ENCODE peak calls at places on chromosomes 7 and 10, in six cellular contexts. One of them, this sample, is unnamed.
A peak's percentile ranks its signal among the peaks of the same experiment; 100 is the strongest.

GRCh38 chr7:69060516-69060915 is 537.8 kb upstream of the AUTS2 start:
- DNase-seq in heart left ventricle: no peak
- DNase-seq in thoracic aorta: no peak
- DNase-seq in AG09309: no peak
- DNase-seq in fibroblast of lung: no peak
- DNase-seq in WERI-Rb-1: peak; percentile 42
- DNase-seq in this sample: no peak

GRCh38 chr7:27615420-27616185 is 47.1 kb downstream of the HIBADH start:
- DNase-seq in heart left ventricle: no peak
- DNase-seq in thoracic aorta: no peak
- DNase-seq in AG09309: no peak
- DNase-seq in fibroblast of lung: no peak
- DNase-seq in WERI-Rb-1: no peak
- DNase-seq in this sample: no peak

GRCh38 chr10:35007858-35008301 is 82.3 kb downstream of the CUL2 start:
- DNase-seq in heart left ventricle: no peak
- DNase-seq in thoracic aorta: no peak
- DNase-seq in AG09309: no peak
- DNase-seq in fibroblast of lung: peak; percentile 39
- DNase-seq in WERI-Rb-1: no peak
- DNase-seq in this sample: no peak

GRCh38 chr7:99446096-99446495 is 7.4 kb downstream of the CPSF4 start:
- DNase-seq in heart left ventricle: no peak
- DNase-seq in thoracic aorta: no peak
- DNase-seq in AG09309: no peak
- DNase-seq in fibroblast of lung: peak; percentile 21
- DNase-seq in WERI-Rb-1: no peak
- DNase-seq in this sample: no peak

GRCh38 chr10:58473966-58474365 is 38.7 kb upstream of the BICC1 start:
- DNase-seq in heart left ventricle: no peak
- DNase-seq in thoracic aorta: no peak
- DNase-seq in AG09309: no peak
- DNase-seq in fibroblast of lung: peak; percentile 58
- DNase-seq in WERI-Rb-1: no peak
- DNase-seq in this sample: no peak

GRCh38 chr10:126350216-126350992 is 37.9 kb downstream of the ADAM12 start:
- DNase-seq in heart left ventricle: no peak
- DNase-seq in thoracic aorta: no peak
- DNase-seq in AG09309: peak; percentile 79
- DNase-seq in fibroblast of lung: peak; percentile 99
- DNase-seq in WERI-Rb-1: no peak
- DNase-seq in this sample: peak; percentile 11

GRCh38 chr10:58451490-58451889 is 61.2 kb upstream of the BICC1 start:
- DNase-seq in heart left ventricle: no peak
- DNase-seq in thoracic aorta: no peak
- DNase-seq in AG09309: no peak
- DNase-seq in fibroblast of lung: no peak
- DNase-seq in WERI-Rb-1: no peak
- DNase-seq in this sample: no peak

GRCh38 chr7:156609010-156609877 is 31.3 kb upstream of the RNF32 start:
- DNase-seq in heart left ventricle: no peak
- DNase-seq in thoracic aorta: no peak
- DNase-seq in AG09309: no peak
- DNase-seq in fibroblast of lung: no peak
- DNase-seq in WERI-Rb-1: no peak
- DNase-seq in this sample: no peak

GRCh38 chr10:77837925-77838595 is 88.5 kb downstream of the DLG5 start:
- DNase-seq in heart left ventricle: no peak
- DNase-seq in thoracic aorta: no peak
- DNase-seq in AG09309: no peak
- DNase-seq in fibroblast of lung: no peak
- DNase-seq in WERI-Rb-1: no peak
- DNase-seq in this sample: no peak

GRCh38 chr10:44992070-44992731 is 8.5 kb upstream of the ZNF22 start:
- DNase-seq in heart left ventricle: peak; percentile 22
- DNase-seq in thoracic aorta: no peak
- DNase-seq in AG09309: no peak
- DNase-seq in fibroblast of lung: no peak
- DNase-seq in WERI-Rb-1: no peak
- DNase-seq in this sample: no peak

GRCh38 chr10:48605264-48605615 is 367 bp upstream of the ARHGAP22 start:
- DNase-seq in heart left ventricle: no peak
- DNase-seq in thoracic aorta: no peak
- DNase-seq in AG09309: no peak
- DNase-seq in fibroblast of lung: no peak
- DNase-seq in WERI-Rb-1: no peak
- DNase-seq in this sample: no peak

GRCh38 chr7:144785491-144785890 is 50.4 kb downstream of the TPK1 start:
- DNase-seq in heart left ventricle: no peak
- DNase-seq in thoracic aorta: no peak
- DNase-seq in AG09309: no peak
- DNase-seq in fibroblast of lung: no peak
- DNase-seq in WERI-Rb-1: no peak
- DNase-seq in this sample: no peak

GRCh38 chr10:44933117-44933450 is 21.9 kb downstream of the TMEM72 start:
- DNase-seq in heart left ventricle: no peak
- DNase-seq in thoracic aorta: no peak
- DNase-seq in AG09309: no peak
- DNase-seq in fibroblast of lung: no peak
- DNase-seq in WERI-Rb-1: no peak
- DNase-seq in this sample: no peak

GRCh38 chr10:49556723-49557122 is 17.8 kb upstream of the ERCC6 start:
- DNase-seq in heart left ventricle: no peak
- DNase-seq in thoracic aorta: no peak
- DNase-seq in AG09309: no peak
- DNase-seq in fibroblast of lung: no peak
- DNase-seq in WERI-Rb-1: no peak
- DNase-seq in this sample: no peak

GRCh38 chr10:83078160-83078559 is 1061.1 kb upstream of the GHITM start:
- DNase-seq in heart left ventricle: no peak
- DNase-seq in thoracic aorta: no peak
- DNase-seq in AG09309: no peak
- DNase-seq in fibroblast of lung: peak; percentile 22
- DNase-seq in WERI-Rb-1: no peak
- DNase-seq in this sample: no peak

GRCh38 chr10:126212653-126213052 is 175.6 kb downstream of the ADAM12 start:
- DNase-seq in heart left ventricle: no peak
- DNase-seq in thoracic aorta: no peak
- DNase-seq in AG09309: no peak
- DNase-seq in fibroblast of lung: peak; percentile 75
- DNase-seq in WERI-Rb-1: no peak
- DNase-seq in this sample: no peak

GRCh38 chr10:1323951-1324350 is 267.8 kb downstream of the WDR37 start:
- DNase-seq in heart left ventricle: no peak
- DNase-seq in thoracic aorta: no peak
- DNase-seq in AG09309: no peak
- DNase-seq in fibroblast of lung: no peak
- DNase-seq in WERI-Rb-1: no peak
- DNase-seq in this sample: no peak

GRCh38 chr10:61612009-61612408 is 50.7 kb upstream of the CABCOCO1 start:
- DNase-seq in heart left ventricle: no peak
- DNase-seq in thoracic aorta: no peak
- DNase-seq in AG09309: no peak
- DNase-seq in fibroblast of lung: no peak
- DNase-seq in WERI-Rb-1: no peak
- DNase-seq in this sample: no peak

GRCh38 chr10:12566161-12567115 is 217.1 kb downstream of the CAMK1D start:
- DNase-seq in heart left ventricle: no peak
- DNase-seq in thoracic aorta: no peak
- DNase-seq in AG09309: peak; percentile 14
- DNase-seq in fibroblast of lung: peak; percentile 77
- DNase-seq in WERI-Rb-1: no peak
- DNase-seq in this sample: no peak

GRCh38 chr10:125824736-125825135 is 1.4 kb downstream of the BCCIP start:
- DNase-seq in heart left ventricle: no peak
- DNase-seq in thoracic aorta: no peak
- DNase-seq in AG09309: no peak
- DNase-seq in fibroblast of lung: peak; percentile 61
- DNase-seq in WERI-Rb-1: no peak
- DNase-seq in this sample: no peak

GRCh38 chr7:14420768-14421167 is 431.3 kb upstream of the ETV1 start:
- DNase-seq in heart left ventricle: no peak
- DNase-seq in thoracic aorta: no peak
- DNase-seq in AG09309: no peak
- DNase-seq in fibroblast of lung: no peak
- DNase-seq in WERI-Rb-1: no peak
- DNase-seq in this sample: no peak

GRCh38 chr7:128909605-128910568 is 622 bp downstream of the KCP start:
- DNase-seq in heart left ventricle: no peak
- DNase-seq in thoracic aorta: no peak
- DNase-seq in AG09309: no peak
- DNase-seq in fibroblast of lung: peak; percentile 42
- DNase-seq in WERI-Rb-1: no peak
- DNase-seq in this sample: peak; percentile 70

GRCh38 chr10:84534168-84534567 is 205.8 kb downstream of the CCSER2 start:
- DNase-seq in heart left ventricle: no peak
- DNase-seq in thoracic aorta: no peak
- DNase-seq in AG09309: no peak
- DNase-seq in fibroblast of lung: no peak
- DNase-seq in WERI-Rb-1: peak; percentile 27
- DNase-seq in this sample: no peak

GRCh38 chr7:70238171-70238575 is 639.9 kb downstream of the AUTS2 start:
- DNase-seq in heart left ventricle: no peak
- DNase-seq in thoracic aorta: no peak
- DNase-seq in AG09309: no peak
- DNase-seq in fibroblast of lung: no peak
- DNase-seq in WERI-Rb-1: peak; percentile 79
- DNase-seq in this sample: peak; percentile 5

GRCh38 chr10:29621161-29621560 is 13.6 kb downstream of the SVIL start:
- DNase-seq in heart left ventricle: no peak
- DNase-seq in thoracic aorta: no peak
- DNase-seq in AG09309: no peak
- DNase-seq in fibroblast of lung: peak; percentile 31
- DNase-seq in WERI-Rb-1: no peak
- DNase-seq in this sample: peak; percentile 11

GRCh38 chr10:84140036-84140379 is 699 bp downstream of the GHITM start:
- DNase-seq in heart left ventricle: peak; percentile 21
- DNase-seq in thoracic aorta: no peak
- DNase-seq in AG09309: no peak
- DNase-seq in fibroblast of lung: peak; percentile 31
- DNase-seq in WERI-Rb-1: peak; percentile 21
- DNase-seq in this sample: peak; percentile 7

GRCh38 chr7:99098824-99099498 is 44.9 kb downstream of the SMURF1 start:
- DNase-seq in heart left ventricle: no peak
- DNase-seq in thoracic aorta: no peak
- DNase-seq in AG09309: no peak
- DNase-seq in fibroblast of lung: no peak
- DNase-seq in WERI-Rb-1: no peak
- DNase-seq in this sample: no peak

GRCh38 chr7:155648752-155649339 is 4.4 kb downstream of the RBM33 start:
- DNase-seq in heart left ventricle: no peak
- DNase-seq in thoracic aorta: no peak
- DNase-seq in AG09309: no peak
- DNase-seq in fibroblast of lung: no peak
- DNase-seq in WERI-Rb-1: no peak
- DNase-seq in this sample: no peak

GRCh38 chr7:148242271-148242801 is 348.2 kb upstream of the C7orf33 start:
- DNase-seq in heart left ventricle: no peak
- DNase-seq in thoracic aorta: no peak
- DNase-seq in AG09309: no peak
- DNase-seq in fibroblast of lung: peak; percentile 5
- DNase-seq in WERI-Rb-1: peak; percentile 32
- DNase-seq in this sample: peak; percentile 26

GRCh38 chr7:121019018-121019417 is 30.5 kb downstream of the CPED1 start:
- DNase-seq in heart left ventricle: no peak
- DNase-seq in thoracic aorta: no peak
- DNase-seq in AG09309: no peak
- DNase-seq in fibroblast of lung: peak; percentile 81
- DNase-seq in WERI-Rb-1: no peak
- DNase-seq in this sample: no peak

GRCh38 chr7:92633211-92633906 is 43.2 kb upstream of the FAM133B start:
- DNase-seq in heart left ventricle: no peak
- DNase-seq in thoracic aorta: no peak
- DNase-seq in AG09309: peak; percentile 76
- DNase-seq in fibroblast of lung: peak; percentile 98
- DNase-seq in WERI-Rb-1: no peak
- DNase-seq in this sample: no peak

GRCh38 chr10:72243822-72244437 is 27.9 kb upstream of the ASCC1 start:
- DNase-seq in heart left ventricle: peak; percentile 34
- DNase-seq in thoracic aorta: no peak
- DNase-seq in AG09309: peak; percentile 87
- DNase-seq in fibroblast of lung: peak; percentile 79
- DNase-seq in WERI-Rb-1: no peak
- DNase-seq in this sample: no peak

GRCh38 chr10:34956756-34957155 is 133.4 kb downstream of the CUL2 start:
- DNase-seq in heart left ventricle: no peak
- DNase-seq in thoracic aorta: no peak
- DNase-seq in AG09309: no peak
- DNase-seq in fibroblast of lung: no peak
- DNase-seq in WERI-Rb-1: no peak
- DNase-seq in this sample: no peak

GRCh38 chr7:79502151-79502550 is 48.7 kb upstream of the MAGI2 start:
- DNase-seq in heart left ventricle: no peak
- DNase-seq in thoracic aorta: no peak
- DNase-seq in AG09309: no peak
- DNase-seq in fibroblast of lung: no peak
- DNase-seq in WERI-Rb-1: no peak
- DNase-seq in this sample: no peak

GRCh38 chr7:79495544-79496272 is 42.2 kb upstream of the MAGI2 start:
- DNase-seq in heart left ventricle: no peak
- DNase-seq in thoracic aorta: no peak
- DNase-seq in AG09309: no peak
- DNase-seq in fibroblast of lung: peak; percentile 80
- DNase-seq in WERI-Rb-1: no peak
- DNase-seq in this sample: no peak

GRCh38 chr7:79497728-79498127 is 44.3 kb upstream of the MAGI2 start:
- DNase-seq in heart left ventricle: no peak
- DNase-seq in thoracic aorta: no peak
- DNase-seq in AG09309: no peak
- DNase-seq in fibroblast of lung: no peak
- DNase-seq in WERI-Rb-1: no peak
- DNase-seq in this sample: no peak
- TF ChIP-seq CTCF in heart left ventricle: no peak
- TF ChIP-seq CTCF in thoracic aorta: no peak
- TF ChIP-seq CTCF in AG09309: no peak
- TF ChIP-seq CTCF in fibroblast of lung: no peak
- TF ChIP-seq CTCF in WERI-Rb-1: no peak
- TF ChIP-seq CTCF in this sample: no peak

GRCh38 chr10:19347592-19347991 is 299.0 kb downstream of the MALRD1 start:
- DNase-seq in heart left ventricle: no peak
- DNase-seq in thoracic aorta: no peak
- DNase-seq in AG09309: no peak
- DNase-seq in fibroblast of lung: no peak
- DNase-seq in WERI-Rb-1: no peak
- DNase-seq in this sample: peak; percentile 10
- TF ChIP-seq CTCF in heart left ventricle: no peak
- TF ChIP-seq CTCF in thoracic aorta: no peak
- TF ChIP-seq CTCF in AG09309: no peak
- TF ChIP-seq CTCF in fibroblast of lung: no peak
- TF ChIP-seq CTCF in WERI-Rb-1: no peak
- TF ChIP-seq CTCF in this sample: peak; percentile 34

GRCh38 chr7:13047061-13047460 is 359.6 kb downstream of the ARL4A start:
- DNase-seq in heart left ventricle: no peak
- DNase-seq in thoracic aorta: no peak
- DNase-seq in AG09309: no peak
- DNase-seq in fibroblast of lung: no peak
- DNase-seq in WERI-Rb-1: no peak
- DNase-seq in this sample: no peak
- TF ChIP-seq CTCF in heart left ventricle: no peak
- TF ChIP-seq CTCF in thoracic aorta: no peak
- TF ChIP-seq CTCF in AG09309: no peak
- TF ChIP-seq CTCF in fibroblast of lung: no peak
- TF ChIP-seq CTCF in WERI-Rb-1: no peak
- TF ChIP-seq CTCF in this sample: no peak

GRCh38 chr7:45982912-45983719 is 62.0 kb upstream of the IGFBP3 start:
- DNase-seq in heart left ventricle: no peak
- DNase-seq in thoracic aorta: no peak
- DNase-seq in AG09309: no peak
- DNase-seq in fibroblast of lung: no peak
- DNase-seq in WERI-Rb-1: no peak
- DNase-seq in this sample: no peak
- TF ChIP-seq CTCF in heart left ventricle: no peak
- TF ChIP-seq CTCF in thoracic aorta: no peak
- TF ChIP-seq CTCF in AG09309: no peak
- TF ChIP-seq CTCF in fibroblast of lung: no peak
- TF ChIP-seq CTCF in WERI-Rb-1: no peak
- TF ChIP-seq CTCF in this sample: no peak